ENCODE peak calls at places on chromosomes 4 and X, in eight cellular contexts. D is globus pallidus; F is G401; O is caudate nucleus; I is NCI-H460; L is cardiac muscle cell; W is stimulated activated effector memory CD8-positive, alpha-beta T cell treated with anti-CD3 and anti-CD28 coated beads, Interleukin-12 subunit alpha, Interleukin-12 subunit beta, amount 100 ng/mL, for 72 hours; U is CD4-positive, CD25-positive, alpha-beta regulatory T cell. C is an unnamed sample.

GRCh38 chrX:16807976-16808542 is 21.8 kb downstream of the TXLNG start:
- DNase-seq in D (no peak), F (no peak), O (no peak), I (peak), L (no peak), W (no peak), U (no peak), C (no peak)

GRCh38 chrX:1686642-1687041 is 71.8 kb downstream of the ASMT start:
- DNase-seq in D (no peak), F (no peak), O (no peak), I (no peak), L (no peak), W (peak), U (no peak), C (no peak)

GRCh38 chr4:166165829-166166420 is 292.9 kb downstream of the TLL1 start:
- DNase-seq in D (peak), F (peak), O (no peak), I (peak), L (peak), W (no peak), U (no peak), C (no peak)

GRCh38 chr4:112589207-112589606 is 47.5 kb downstream of the ZGRF1 start:
- DNase-seq in D (no peak), F (no peak), O (no peak), I (no peak), L (no peak), W (no peak), U (no peak), C (no peak)

GRCh38 chr4:15104825-15105224 is 102.5 kb downstream of the CPEB2 start:
- DNase-seq in D (no peak), F (no peak), O (no peak), I (no peak), L (no peak), W (no peak), U (no peak), C (no peak)

GRCh38 chr4:76950052-76950845 is 697 bp downstream of the SEPTIN11 start:
- DNase-seq in D (peak), F (peak), O (peak), I (no peak), L (peak), W (peak), U (peak), C (peak)

GRCh38 chr4:187396106-187396505 is 599.5 kb upstream of the ZFP42 start:
- DNase-seq in D (no peak), F (no peak), O (peak), I (no peak), L (no peak), W (no peak), U (no peak), C (no peak)

GRCh38 chrX:85052207-85052606 is 48.5 kb downstream of the APOOL start:
- DNase-seq in D (no peak), F (no peak), O (no peak), I (peak), L (no peak), W (no peak), U (no peak), C (no peak)

GRCh38 chr4:153916273-153916755 is 127.4 kb upstream of the SFRP2 start:
- DNase-seq in D (no peak), F (no peak), O (no peak), I (no peak), L (no peak), W (peak), U (no peak), C (no peak)

GRCh38 chrX:71534773-71535544 is 2.1 kb downstream of the OGT start:
- DNase-seq in D (no peak), F (no peak), O (no peak), I (no peak), L (no peak), W (no peak), U (no peak), C (no peak)

GRCh38 chrX:29487214-29487613 is 728.1 kb upstream of the MAGEB2 start:
- DNase-seq in D (no peak), F (no peak), O (no peak), I (no peak), L (no peak), W (no peak), U (no peak), C (no peak)

GRCh38 chr4:13322681-13323101 is 161.4 kb downstream of the RAB28 start:
- DNase-seq in D (no peak), F (no peak), O (no peak), I (no peak), L (no peak), W (no peak), U (no peak), C (no peak)

GRCh38 chr4:38523524-38524448 is 140.2 kb upstream of the KLF3 start:
- DNase-seq in D (peak), F (no peak), O (no peak), I (no peak), L (no peak), W (peak), U (peak), C (no peak)

GRCh38 chr4:182928061-182928460 is 10.9 kb upstream of the DCTD start:
- DNase-seq in D (no peak), F (no peak), O (no peak), I (no peak), L (no peak), W (no peak), U (no peak), C (no peak)

GRCh38 chr4:3287972-3288570 is 4.8 kb upstream of the RGS12 start:
- DNase-seq in D (no peak), F (no peak), O (no peak), I (no peak), L (no peak), W (no peak), U (no peak), C (no peak)

GRCh38 chrX:46559062-46559461 is 13.8 kb upstream of the ZNF674 start:
- DNase-seq in D (no peak), F (no peak), O (no peak), I (no peak), L (no peak), W (no peak), U (no peak), C (no peak)

GRCh38 chr4:109216085-109216696 is 86.3 kb downstream of the COL25A1 start:
- DNase-seq in D (no peak), F (no peak), O (no peak), I (no peak), L (no peak), W (no peak), U (no peak), C (no peak)

GRCh38 chr4:7199771-7200441 is 7.6 kb downstream of the SORCS2 start:
- DNase-seq in D (no peak), F (no peak), O (no peak), I (no peak), L (no peak), W (no peak), U (no peak), C (no peak)

GRCh38 chrX:112779139-112779538 is 61.5 kb downstream of the AMOT start:
- DNase-seq in D (no peak), F (no peak), O (no peak), I (no peak), L (no peak), W (no peak), U (no peak), C (peak)

GRCh38 chr4:87975466-87975865 is at the start of gene SPP1:
- DNase-seq in D (peak), F (peak), O (peak), I (peak), L (peak), W (no peak), U (no peak), C (peak)

C was measured in pancreas.